ENCODE peak calls at places on chromosomes 16 and 17, in five cellular contexts. B is HepG2, C is upper lobe of left lung, H is K562, A is stomach. R is an unnamed sample.
A peak's percentile ranks its signal among the peaks of the same experiment; 100 is the strongest.

GRCh38 chr17:76260669-76261068 is 4.5 kb upstream of the UBALD2 start:
- DNase-seq in A (no peak), B (no peak), H (no peak), C (no peak), R (no peak)

GRCh38 chr16:23222929-23223328 is 40.4 kb downstream of the SCNN1G start:
- DNase-seq in H (no peak), A (no peak), C (no peak), B (no peak), R (no peak)

GRCh38 chr16:83706394-83706793 is 101.4 kb upstream of the HSBP1 start:
- DNase-seq in B (no peak), A (no peak), H (no peak), C (no peak), R (no peak)

GRCh38 chr17:47808036-47808829 is 13.4 kb downstream of the OSBPL7 start:
- DNase-seq in C (peak; percentile 9), A (no peak), H (no peak), B (no peak), R (peak; percentile 38)

GRCh38 chr17:41500131-41500911 is 5.1 kb downstream of the KRT13 start:
- DNase-seq in B (no peak), A (no peak), H (peak; percentile 89), C (no peak), R (no peak)

GRCh38 chr16:30413116-30413806 is 5.9 kb downstream of the ZNF771 start:
- DNase-seq in B (no peak), A (no peak), C (no peak), H (no peak), R (no peak)

GRCh38 chr17:29243792-29244191 is 2.9 kb upstream of the CRYBA1 start:
- DNase-seq in C (no peak), H (peak; percentile 46), B (peak; percentile 30), A (no peak), R (no peak)

GRCh38 chr16:72787519-72788268 is 260.2 kb downstream of the ZFHX3 start:
- DNase-seq in B (no peak), C (peak; percentile 86), H (no peak), A (peak; percentile 77), R (peak; percentile 84)

GRCh38 chr16:3106205-3106928 is 6.0 kb upstream of the ZNF205 start:
- DNase-seq in B (peak; percentile 77), C (peak; percentile 95), A (peak; percentile 95), H (peak; percentile 98), R (peak; percentile 95)

GRCh38 chr16:67375161-67375560 is 18.1 kb downstream of the TPPP3 start:
- DNase-seq in H (no peak), C (no peak), A (no peak), B (no peak), R (no peak)

GRCh38 chr17:75909812-75910274 is 5.2 kb upstream of the MRPL38 start:
- DNase-seq in H (no peak), A (no peak), B (no peak), C (no peak), R (no peak)

GRCh38 chr16:67190448-67191399 is 788 bp upstream of the EXOC3L1 start:
- DNase-seq in A (no peak), B (no peak), C (no peak), H (no peak), R (no peak)

GRCh38 chr17:39769974-39770587 is 32.3 kb downstream of the GRB7 start:
- DNase-seq in B (peak; percentile 55), H (no peak), C (no peak), A (no peak), R (no peak)

GRCh38 chr17:29565643-29566472 is 979 bp downstream of the ABHD15 start:
- DNase-seq in C (peak; percentile 56), H (no peak), A (peak; percentile 59), B (peak; percentile 25), R (peak; percentile 74)

GRCh38 chr16:81913222-81913621 is 98.0 kb downstream of the SDR42E1 start:
- DNase-seq in A (no peak), H (no peak), C (no peak), B (no peak), R (no peak)

GRCh38 chr16:86575754-86576557 is 2.4 kb upstream of the FOXL1 start:
- DNase-seq in H (peak; percentile 95), C (peak; percentile 36), A (peak; percentile 55), B (peak; percentile 63), R (peak; percentile 46)

GRCh38 chr17:49913226-49914095 is 55.5 kb upstream of the DLX4 start:
- DNase-seq in C (no peak), H (peak; percentile 48), B (no peak), A (no peak), R (no peak)

GRCh38 chr17:59004338-59005111 is 102.2 kb downstream of the TRIM37 start:
- DNase-seq in A (peak; percentile 67), B (peak; percentile 58), C (peak; percentile 64), H (peak; percentile 52), R (no peak)

GRCh38 chr16:67675579-67675935 is 8.9 kb downstream of the C16orf86 start:
- DNase-seq in B (no peak), H (no peak), A (no peak), C (no peak), R (no peak)

GRCh38 chr17:58572846-58573245 is 58.4 kb upstream of the MTMR4 start:
- DNase-seq in C (no peak), B (peak; percentile 46), A (no peak), H (peak; percentile 13), R (no peak)

GRCh38 chr16:88695218-88695617 is 8.9 kb upstream of the SNAI3 start:
- DNase-seq in B (no peak), C (no peak), H (no peak), A (no peak), R (no peak)

GRCh38 chr17:81178136-81179091 is 12.4 kb upstream of the AATK start:
- DNase-seq in B (no peak), C (no peak), H (no peak), A (no peak), R (no peak)

GRCh38 chr17:81179220-81179619 is 13.2 kb upstream of the AATK start:
- DNase-seq in C (no peak), H (no peak), A (no peak), B (no peak), R (no peak)

GRCh38 chr17:81173761-81174160 is 7.7 kb upstream of the AATK start:
- DNase-seq in B (no peak), C (no peak), A (no peak), H (no peak), R (no peak)

GRCh38 chr17:81179861-81180260 is 13.8 kb upstream of the AATK start:
- DNase-seq in H (no peak), A (no peak), C (no peak), B (no peak), R (no peak)

DNA sequence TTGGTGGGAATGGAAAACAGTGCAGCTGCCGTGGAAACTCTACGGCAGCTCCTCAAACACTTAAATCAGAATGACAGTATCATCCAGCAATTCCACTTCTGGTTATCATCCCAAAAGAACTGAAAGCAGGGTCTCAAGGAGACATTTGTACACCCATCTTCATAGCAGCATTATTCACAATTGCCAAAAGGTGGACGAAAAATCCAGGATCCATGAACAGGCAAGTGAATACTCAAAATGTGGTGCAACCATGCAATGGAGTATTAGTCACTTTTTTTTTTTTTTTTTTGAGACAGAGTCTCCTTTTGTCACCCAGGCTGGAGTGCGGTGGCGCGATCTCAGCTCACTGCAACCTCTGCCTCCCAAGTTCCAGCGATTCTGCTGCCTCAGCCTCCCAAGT is 10.6 kb upstream of the AATK start:
- DNase-seq in A (no peak), C (no peak), H (no peak), B (peak; percentile 30), R (no peak)
- TF ChIP-seq CTCF in A (no peak), C (no peak), H (no peak), B (no peak), R (no peak)

GRCh38 chr16:57244767-57245471 is at the start of gene ARL2BP:
- DNase-seq in B (peak; percentile 96), A (peak; percentile 99), C (peak; percentile 99), H (peak; percentile 100), R (peak; percentile 99)
- TF ChIP-seq POLR2AphosphoS5 in B (peak; percentile 83), A (peak; percentile 87), C (peak; percentile 89), H (peak; percentile 11), R (no peak)

GRCh38 chr16:20510323-20510722 is 59.0 kb downstream of the ACSM2A start:
- DNase-seq in A (no peak), C (no peak), H (no peak), B (no peak), R (no peak)

GRCh38 chr16:20507280-20507679 is 56.0 kb downstream of the ACSM2A start:
- DNase-seq in H (no peak), A (no peak), C (no peak), B (no peak), R (no peak)

DNA sequence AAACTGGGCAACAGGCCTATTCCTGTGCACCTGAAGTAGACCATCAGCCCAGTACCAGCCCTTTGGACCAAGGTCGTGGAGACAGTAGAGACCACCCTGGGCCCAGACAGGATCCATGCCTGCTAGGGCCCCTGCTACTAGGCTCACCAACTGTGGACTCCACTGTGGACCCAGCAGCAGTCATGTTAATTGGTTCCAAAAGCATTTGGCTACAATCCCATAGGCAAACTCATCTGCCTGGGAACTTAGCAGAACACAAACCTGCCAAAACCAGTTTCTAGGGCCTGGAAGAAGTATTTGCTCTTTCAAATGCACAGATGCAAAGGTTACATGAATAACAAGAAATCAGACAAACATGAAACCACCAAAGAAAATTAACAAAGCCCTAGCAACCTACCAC is 53.1 kb downstream of the ACSM2A start:
- DNase-seq in H (no peak), A (no peak), B (no peak), C (no peak), R (no peak)
- H3K9me3 ChIP-seq in H (no peaks in the 10 kb centered on the region), A (peaks cover 23% of the 10 kb centered on the region), B (peaks cover 36% of the 10 kb centered on the region), C (peaks cover 3% of the 10 kb centered on the region), R (peaks cover 5% of the 10 kb centered on the region)

GRCh38 chr17:80124351-80124981 is 22.5 kb downstream of the EIF4A3 start:
- DNase-seq in H (no peak), B (peak; percentile 75), C (no peak), A (peak; percentile 27), R (peak; percentile 64)
- TF ChIP-seq CTCF in H (peak; percentile 65), B (peak; percentile 89), C (no peak), A (peak; percentile 18), R (no peak)

GRCh38 chr16:10862432-10862831 is 14.6 kb upstream of the CIITA start:
- DNase-seq in A (peak; percentile 90), B (no peak), C (peak; percentile 94), H (no peak), R (no peak)
- TF ChIP-seq POLR2AphosphoS5 in A (peak; percentile 21), B (no peak), C (peak; percentile 64), H (no peak), R (no peak)

R was measured in suprapubic skin.